ENCODE peak calls at places on chromosomes 1 and 21, in four cellular contexts. B is pancreas, D is left lung, F is WERI-Rb-1. T is an unnamed sample.

GRCh38 chr21:40841524-40842196 is 5.3 kb downstream of the DSCAM start:
- DNase-seq in B (peak), D (peak), F (peak), T (peak)

GRCh38 chr1:32341186-32341757 is 5.2 kb upstream of the MARCKSL1 start:
- DNase-seq in B (no peak), D (no peak), F (no peak), T (no peak)

GRCh38 chr1:11653616-11654570 is at the start of gene FBXO2:
- DNase-seq in B (peak), D (no peak), F (no peak), T (peak)

GRCh38 chr1:30183895-30184294 is 539.5 kb downstream of the MATN1 start:
- DNase-seq in B (no peak), D (no peak), F (no peak), T (no peak)

GRCh38 chr1:201597551-201598230 is 58.8 kb downstream of the NAV1 start:
- DNase-seq in B (peak), D (peak), F (peak), T (no peak)

GRCh38 chr1:116390195-116390594 is 17.2 kb downstream of the ATP1A1 start:
- DNase-seq in B (no peak), D (no peak), F (no peak), T (no peak)

GRCh38 chr21:43025636-43026180 is 49.9 kb downstream of the CBS start:
- DNase-seq in B (no peak), D (no peak), F (no peak), T (no peak)

GRCh38 chr1:110385369-110385768 is 5.5 kb downstream of the SLC16A4 start:
- DNase-seq in B (no peak), D (no peak), F (no peak), T (no peak)

GRCh38 chr1:41683681-41684500 is 199.4 kb upstream of the EDN2 start:
- DNase-seq in B (no peak), D (peak), F (no peak), T (no peak)

GRCh38 chr1:153397924-153398651 is 7.2 kb upstream of the S100A8 start:
- DNase-seq in B (no peak), D (no peak), F (peak), T (no peak)

GRCh38 chr1:17819129-17819802 is 64.1 kb downstream of the ACTL8 start:
- DNase-seq in B (no peak), D (no peak), F (peak), T (no peak)

GRCh38 chr1:45512641-45513054 is 9.0 kb downstream of the PRDX1 start:
- DNase-seq in B (peak), D (peak), F (peak), T (no peak)

GRCh38 chr1:230864441-230864840 is 3.9 kb downstream of the C1orf198 start:
- DNase-seq in B (no peak), D (no peak), F (no peak), T (peak)

GRCh38 chr1:160622885-160623633 is 23.8 kb downstream of the SLAMF1 start:
- DNase-seq in B (no peak), D (no peak), F (no peak), T (no peak)

GRCh38 chr1:77048615-77049005 is 170.6 kb downstream of the PIGK start:
- DNase-seq in B (no peak), D (no peak), F (no peak), T (no peak)

GRCh38 chr1:214396319-214396718 is 115.4 kb downstream of the SMYD2 start:
- DNase-seq in B (no peak), D (no peak), F (no peak), T (no peak)

GRCh38 chr21:46471514-46471913 is 12.8 kb downstream of the DIP2A start:
- DNase-seq in B (no peak), D (no peak), F (no peak), T (no peak)

GRCh38 chr1:32816676-32817158 is 441 bp downstream of the YARS1 start:
- DNase-seq in B (no peak), D (no peak), F (peak), T (no peak)

GRCh38 chr1:179447489-179447888 is 81.7 kb downstream of the AXDND1 start:
- DNase-seq in B (no peak), D (no peak), F (peak), T (no peak)

GRCh38 chr1:15808955-15809354 is 1.5 kb upstream of the UQCRHL start:
- DNase-seq in B (no peak), D (no peak), F (no peak), T (no peak)

GRCh38 chr1:222730866-222731265 is 6.1 kb upstream of the FAM177B start:
- DNase-seq in B (no peak), D (no peak), F (no peak), T (no peak)

GRCh38 chr1:35603468-35603867 is 30.4 kb downstream of the TFAP2E start:
- DNase-seq in B (no peak), D (no peak), F (no peak), T (no peak)

GRCh38 chr1:175191654-175192053 is 922 bp downstream of the KIAA0040 start:
- DNase-seq in B (no peak), D (no peak), F (no peak), T (no peak)

GRCh38 chr1:225483818-225484656 is 56.2 kb upstream of the LBR start:
- DNase-seq in B (no peak), D (no peak), F (no peak), T (no peak)

GRCh38 chr1:90831910-90832309 is 114.8 kb upstream of the BARHL2 start:
- DNase-seq in B (no peak), D (no peak), F (no peak), T (no peak)

GRCh38 chr21:43367296-43367695 is 59.6 kb downstream of the SIK1 start:
- DNase-seq in B (no peak), D (no peak), F (no peak), T (no peak)

GRCh38 chr1:68600049-68600661 is 103.3 kb upstream of the DEPDC1 start:
- DNase-seq in B (no peak), D (no peak), F (peak), T (no peak)

GRCh38 chr1:184513966-184514365 is 127.1 kb downstream of the C1orf21 start:
- DNase-seq in B (no peak), D (peak), F (no peak), T (no peak)

GRCh38 chr1:212600980-212601379 is 7.6 kb upstream of the ATF3 start:
- DNase-seq in B (no peak), D (no peak), F (no peak), T (no peak)

GRCh38 chr1:31714442-31715096 is 10.8 kb upstream of the COL16A1 start:
- DNase-seq in B (no peak), D (peak), F (peak), T (no peak)

GRCh38 chr1:8263806-8264205 is 54.1 kb upstream of the SLC45A1 start:
- DNase-seq in B (no peak), D (no peak), F (no peak), T (no peak)

GRCh38 chr21:38306407-38306806 is 49.6 kb downstream of the KCNJ15 start:
- DNase-seq in B (no peak), D (no peak), F (no peak), T (no peak)

GRCh38 chr1:113088972-113089371 is 16.0 kb downstream of the LRIG2 start:
- DNase-seq in B (no peak), D (no peak), F (no peak), T (no peak)
- TF ChIP-seq CTCF in B (no peak), D (no peak), F (no peak), T (no peak)

DNA sequence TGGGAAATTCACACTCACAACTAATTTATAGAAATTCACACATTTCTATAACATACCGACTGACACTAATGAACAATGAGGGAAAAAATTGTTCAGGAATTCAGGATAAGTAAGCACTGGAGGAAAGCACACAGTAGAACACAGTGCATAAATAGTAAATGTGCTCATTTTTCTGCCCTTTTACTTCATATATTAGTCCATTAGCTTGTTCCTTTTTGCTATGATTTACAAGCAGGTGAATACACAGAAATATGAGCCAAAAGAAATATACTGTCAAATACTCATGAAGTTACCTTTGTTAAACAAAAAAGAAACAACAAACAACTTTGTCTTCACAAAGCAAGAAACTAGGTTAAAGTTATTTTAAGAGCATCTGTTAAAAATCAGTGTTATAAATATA is 11.3 kb downstream of the NRIP1 start:
- DNase-seq in B (no peak), D (no peak), F (no peak), T (no peak)
- TF ChIP-seq CTCF in B (no peak), D (no peak), F (no peak), T (no peak)

DNA sequence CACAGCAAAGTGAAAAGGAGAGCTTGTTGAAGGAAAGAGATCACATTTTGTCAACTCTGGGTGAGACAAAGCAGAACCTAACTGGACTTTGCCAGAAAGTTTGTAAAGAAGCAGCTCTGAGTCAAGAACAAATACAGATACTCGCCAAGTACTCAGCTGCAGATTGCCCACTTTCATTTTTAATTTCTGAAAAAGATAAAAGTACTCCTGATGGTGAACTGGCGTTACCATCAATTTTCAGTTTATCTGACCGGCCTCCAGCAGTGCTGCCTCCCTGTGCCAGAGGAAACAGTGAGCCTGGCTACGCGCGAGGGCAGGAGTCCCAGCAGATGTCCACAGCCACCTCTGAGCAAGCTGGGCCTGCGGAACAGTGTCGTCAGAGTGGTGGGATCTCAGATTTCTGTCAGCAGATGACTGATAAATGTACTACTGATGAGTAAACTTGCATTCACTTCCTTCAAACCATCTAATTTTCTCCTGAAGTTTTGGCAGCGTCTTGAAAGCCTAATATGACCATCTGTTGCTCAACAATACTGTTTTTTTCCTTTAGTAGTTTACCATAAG is 43.8 kb downstream of the BACH1 start:
- DNase-seq in B (peak), D (peak), F (no peak), T (no peak)
- TF ChIP-seq CTCF in B (no peak), D (no peak), F (no peak), T (no peak)

GRCh38 chr1:71719330-71719729 is 563.0 kb downstream of the NEGR1 start:
- DNase-seq in B (no peak), D (no peak), F (no peak), T (no peak)

GRCh38 chr1:71717186-71717585 is 565.2 kb downstream of the NEGR1 start:
- DNase-seq in B (no peak), D (no peak), F (no peak), T (no peak)

GRCh38 chr1:71721532-71721931 is 560.8 kb downstream of the NEGR1 start:
- DNase-seq in B (no peak), D (no peak), F (no peak), T (no peak)
- TF ChIP-seq CTCF in B (no peak), D (no peak), F (no peak), T (no peak)

GRCh38 chr1:156337888-156338179 is 258 bp downstream of the CCT3 start:
- DNase-seq in B (no peak), D (no peak), F (no peak), T (peak)
- TF ChIP-seq CTCF in B (no peak), D (no peak), F (peak), T (no peak)

DNA sequence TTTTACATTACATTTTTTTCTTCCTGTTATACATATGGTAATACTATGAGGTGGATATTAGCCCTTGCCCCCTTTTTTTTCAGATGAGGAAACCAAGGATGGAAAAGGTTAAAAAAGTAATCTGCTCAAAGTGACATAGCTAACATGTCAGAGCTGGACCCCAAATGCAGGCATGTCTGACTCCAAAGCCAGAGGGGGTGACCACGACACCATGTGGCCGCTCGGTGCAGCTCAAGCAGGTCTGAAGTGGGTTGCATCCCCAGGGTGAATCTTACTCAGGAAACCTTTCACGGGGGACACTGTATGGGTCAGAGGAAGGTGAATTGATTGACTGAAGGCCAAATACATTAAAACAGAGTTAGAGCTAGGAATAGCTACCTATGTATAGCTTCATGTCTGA is 34.8 kb downstream of the CD34 start:
- DNase-seq in B (no peak), D (no peak), F (peak), T (no peak)
- TF ChIP-seq CTCF in B (no peak), D (no peak), F (peak), T (no peak)

GRCh38 chr1:117673405-117673804 is 67.6 kb downstream of the TENT5C start:
- DNase-seq in B (no peak), D (no peak), F (no peak), T (no peak)

GRCh38 chr1:117670996-117671780 is 65.3 kb downstream of the TENT5C start:
- DNase-seq in B (no peak), D (no peak), F (no peak), T (no peak)

GRCh38 chr1:117672756-117673155 is 66.9 kb downstream of the TENT5C start:
- DNase-seq in B (no peak), D (no peak), F (no peak), T (no peak)

GRCh38 chr1:117669572-117669971 is 63.7 kb downstream of the TENT5C start:
- DNase-seq in B (no peak), D (no peak), F (no peak), T (no peak)

DNA sequence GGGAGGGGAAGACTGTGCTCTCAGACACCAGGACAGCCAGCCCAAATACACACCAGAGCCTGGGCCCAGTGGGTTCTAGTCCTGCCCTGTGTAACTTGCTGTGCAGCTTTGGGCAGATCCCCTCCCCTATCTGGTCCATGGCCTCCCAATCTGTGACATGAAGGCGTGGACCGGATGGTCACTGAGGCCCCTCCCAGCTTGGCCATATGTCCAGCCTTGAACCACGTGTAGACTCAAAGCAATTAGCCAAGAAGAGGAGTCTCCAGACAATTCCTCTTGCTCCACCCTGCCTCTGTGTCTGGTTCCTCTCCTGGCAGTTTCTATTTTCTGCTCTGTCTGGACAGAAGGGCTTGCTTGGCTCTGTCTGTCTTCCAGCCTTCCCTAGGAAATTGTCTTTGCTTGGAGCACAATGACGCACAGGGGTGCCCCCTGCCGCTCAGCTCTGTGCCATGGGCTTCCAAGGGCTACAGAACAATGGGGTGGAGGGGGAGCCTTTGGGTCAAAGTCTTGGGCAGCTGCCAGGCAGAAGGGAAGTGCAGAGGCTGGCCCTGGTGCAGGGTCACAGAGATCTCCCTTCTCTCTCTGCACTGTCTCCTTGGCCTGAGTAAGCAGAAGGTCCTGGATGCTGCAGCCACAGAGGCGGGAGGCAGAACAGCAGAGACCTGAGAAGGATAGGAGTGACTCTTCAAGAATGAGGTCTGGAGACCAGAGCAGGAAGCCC is 66.1 kb downstream of the TENT5C start:
- DNase-seq in B (peak), D (no peak), F (no peak), T (peak)
- TF ChIP-seq CTCF in B (no peak), D (no peak), F (no peak), T (peak)

DNA sequence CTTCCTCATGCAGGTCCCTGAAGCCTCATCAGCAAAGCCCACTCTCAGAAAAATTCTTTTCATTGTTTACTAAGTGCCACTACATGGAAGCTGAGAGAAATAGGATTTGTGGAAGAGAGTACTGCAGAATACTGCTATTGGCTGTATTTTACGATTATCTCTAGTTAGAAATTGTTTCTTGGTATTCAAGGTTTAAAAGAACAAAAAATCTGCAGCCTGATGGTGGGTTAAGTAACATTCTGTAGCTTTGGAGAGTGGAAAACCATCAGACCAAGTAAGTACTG is 27.3 kb downstream of the PTTG1IP start:
- DNase-seq in B (no peak), D (no peak), F (no peak), T (no peak)
- TF ChIP-seq CTCF in B (no peak), D (no peak), F (no peak), T (no peak)

GRCh38 chr1:2783069-2783434 is 18.4 kb downstream of the TTC34 start:
- DNase-seq in B (no peak), D (no peak), F (no peak), T (no peak)
- TF ChIP-seq CTCF in B (no peak), D (no peak), F (no peak), T (no peak)

DNA sequence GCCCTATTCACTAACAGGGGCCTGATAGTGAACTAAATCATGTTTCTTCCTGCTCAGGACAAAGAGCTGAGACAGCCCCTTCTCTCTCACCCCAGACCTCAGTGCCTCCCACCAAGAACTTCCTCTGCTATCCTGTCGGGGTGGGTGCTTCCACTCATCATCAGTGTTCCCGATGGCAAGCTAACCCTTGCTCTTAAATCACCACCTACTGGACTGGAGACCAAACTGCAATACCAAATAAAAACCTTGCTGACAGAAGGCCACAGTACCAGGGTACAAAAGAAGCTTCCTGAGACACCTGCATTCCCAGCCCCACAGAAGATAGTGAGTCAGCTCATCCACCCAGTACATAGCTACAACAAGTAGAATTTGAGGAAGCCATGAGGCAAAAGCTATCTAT is 799.5 kb downstream of the LTN1 start:
- DNase-seq in B (no peak), D (no peak), F (no peak), T (no peak)
- TF ChIP-seq CTCF in B (no peak), D (no peak), F (peak), T (no peak)